ENCODE peak calls at places on chromosome 4, in five cellular contexts. One of them, this sample, is unnamed.

GRCh38 chr4:132642196-132642817 is 506.8 kb upstream of the PCDH10 start:
- DNase-seq in esophagus squamous epithelium: no peak
- DNase-seq in stomach: no peak
- DNase-seq in breast epithelium: no peak
- DNase-seq in right lobe of liver: no peak
- DNase-seq in this sample: no peak

GRCh38 chr4:73615613-73616012 is 4.6 kb downstream of the RASSF6 start:
- DNase-seq in esophagus squamous epithelium: no peak
- DNase-seq in right lobe of liver: no peak
- DNase-seq in breast epithelium: no peak
- DNase-seq in stomach: no peak
- DNase-seq in this sample: no peak

GRCh38 chr4:182788197-182788596 is 129.0 kb downstream of the DCTD start:
- DNase-seq in breast epithelium: no peak
- DNase-seq in stomach: no peak
- DNase-seq in esophagus squamous epithelium: no peak
- DNase-seq in right lobe of liver: no peak
- DNase-seq in this sample: no peak

GRCh38 chr4:1572521-1572920 is 111.6 kb downstream of the FAM53A start:
- DNase-seq in esophagus squamous epithelium: no peak
- DNase-seq in stomach: no peak
- DNase-seq in right lobe of liver: no peak
- DNase-seq in breast epithelium: no peak
- DNase-seq in this sample: no peak

GRCh38 chr4:113616443-113616842 is 145.1 kb downstream of the CAMK2D start:
- DNase-seq in right lobe of liver: no peak
- DNase-seq in esophagus squamous epithelium: no peak
- DNase-seq in breast epithelium: no peak
- DNase-seq in stomach: no peak
- DNase-seq in this sample: no peak

GRCh38 chr4:71406459-71406963 is 67.7 kb downstream of the SLC4A4 start:
- DNase-seq in right lobe of liver: no peak
- DNase-seq in breast epithelium: no peak
- DNase-seq in stomach: no peak
- DNase-seq in esophagus squamous epithelium: no peak
- DNase-seq in this sample: no peak

GRCh38 chr4:155403886-155404285 is 27.1 kb upstream of the MAP9 start:
- DNase-seq in stomach: no peak
- DNase-seq in esophagus squamous epithelium: no peak
- DNase-seq in right lobe of liver: no peak
- DNase-seq in breast epithelium: no peak
- DNase-seq in this sample: no peak

GRCh38 chr4:52912608-52913007 is 50.5 kb downstream of the RASL11B start:
- DNase-seq in esophagus squamous epithelium: no peak
- DNase-seq in stomach: no peak
- DNase-seq in right lobe of liver: no peak
- DNase-seq in breast epithelium: no peak
- DNase-seq in this sample: no peak

GRCh38 chr4:93147524-93148212 is 680.9 kb upstream of the ATOH1 start:
- DNase-seq in stomach: no peak
- DNase-seq in breast epithelium: no peak
- DNase-seq in right lobe of liver: no peak
- DNase-seq in esophagus squamous epithelium: no peak
- DNase-seq in this sample: no peak

GRCh38 chr4:147447820-147448219 is 33.1 kb upstream of the EDNRA start:
- DNase-seq in right lobe of liver: no peak
- DNase-seq in breast epithelium: no peak
- DNase-seq in stomach: no peak
- DNase-seq in esophagus squamous epithelium: no peak
- DNase-seq in this sample: no peak

GRCh38 chr4:1012031-1012739 is 759 bp downstream of the FGFRL1 start:
- DNase-seq in breast epithelium: peak
- DNase-seq in stomach: peak
- DNase-seq in esophagus squamous epithelium: no peak
- DNase-seq in right lobe of liver: peak
- DNase-seq in this sample: peak

GRCh38 chr4:103050736-103051436 is 25.7 kb downstream of the SLC9B2 start:
- DNase-seq in breast epithelium: no peak
- DNase-seq in esophagus squamous epithelium: no peak
- DNase-seq in right lobe of liver: no peak
- DNase-seq in stomach: no peak
- DNase-seq in this sample: no peak

GRCh38 chr4:38605794-38606586 is 58.0 kb upstream of the KLF3 start:
- DNase-seq in esophagus squamous epithelium: no peak
- DNase-seq in stomach: no peak
- DNase-seq in breast epithelium: no peak
- DNase-seq in right lobe of liver: no peak
- DNase-seq in this sample: no peak

GRCh38 chr4:110959041-110959643 is 336.3 kb upstream of the PITX2 start:
- DNase-seq in esophagus squamous epithelium: no peak
- DNase-seq in breast epithelium: no peak
- DNase-seq in stomach: no peak
- DNase-seq in right lobe of liver: no peak
- DNase-seq in this sample: no peak

GRCh38 chr4:39043697-39044363 is 11.6 kb upstream of the TMEM156 start:
- DNase-seq in breast epithelium: no peak
- DNase-seq in stomach: no peak
- DNase-seq in right lobe of liver: no peak
- DNase-seq in esophagus squamous epithelium: no peak
- DNase-seq in this sample: no peak

GRCh38 chr4:100417565-100417964 is 100.3 kb downstream of the EMCN start:
- DNase-seq in breast epithelium: no peak
- DNase-seq in right lobe of liver: no peak
- DNase-seq in stomach: no peak
- DNase-seq in esophagus squamous epithelium: no peak
- DNase-seq in this sample: peak

GRCh38 chr4:107658400-107659326 is 61.4 kb downstream of the PAPSS1 start:
- DNase-seq in esophagus squamous epithelium: no peak
- DNase-seq in stomach: no peak
- DNase-seq in breast epithelium: no peak
- DNase-seq in right lobe of liver: no peak
- DNase-seq in this sample: no peak

GRCh38 chr4:95675623-95676022 is 126.8 kb upstream of the UNC5C start:
- DNase-seq in breast epithelium: no peak
- DNase-seq in stomach: no peak
- DNase-seq in right lobe of liver: no peak
- DNase-seq in esophagus squamous epithelium: no peak
- DNase-seq in this sample: no peak

GRCh38 chr4:8732092-8732491 is 139.5 kb downstream of the CPZ start:
- DNase-seq in stomach: peak
- DNase-seq in breast epithelium: peak
- DNase-seq in right lobe of liver: peak
- DNase-seq in esophagus squamous epithelium: no peak
- DNase-seq in this sample: no peak

GRCh38 chr4:31682796-31683195 is 962.6 kb downstream of the PCDH7 start:
- DNase-seq in esophagus squamous epithelium: no peak
- DNase-seq in stomach: no peak
- DNase-seq in right lobe of liver: no peak
- DNase-seq in breast epithelium: no peak
- DNase-seq in this sample: no peak

GRCh38 chr4:15149842-15150592 is 147.7 kb downstream of the CPEB2 start:
- DNase-seq in right lobe of liver: peak
- DNase-seq in esophagus squamous epithelium: no peak
- DNase-seq in stomach: peak
- DNase-seq in breast epithelium: peak
- DNase-seq in this sample: peak

GRCh38 chr4:163523791-163524365 is 29.4 kb downstream of the TMA16 start:
- DNase-seq in stomach: no peak
- DNase-seq in right lobe of liver: no peak
- DNase-seq in esophagus squamous epithelium: no peak
- DNase-seq in breast epithelium: no peak
- DNase-seq in this sample: no peak

GRCh38 chr4:82798168-82799005 is at the start of gene SCD5:
- DNase-seq in breast epithelium: no peak
- DNase-seq in right lobe of liver: peak
- DNase-seq in esophagus squamous epithelium: no peak
- DNase-seq in stomach: peak
- DNase-seq in this sample: peak

GRCh38 chr4:113584407-113585150 is 177.0 kb downstream of the CAMK2D start:
- DNase-seq in right lobe of liver: no peak
- DNase-seq in breast epithelium: no peak
- DNase-seq in stomach: no peak
- DNase-seq in esophagus squamous epithelium: no peak
- DNase-seq in this sample: no peak

GRCh38 chr4:785332-786073 is 40.4 kb downstream of the CPLX1 start:
- DNase-seq in stomach: no peak
- DNase-seq in right lobe of liver: no peak
- DNase-seq in breast epithelium: no peak
- DNase-seq in esophagus squamous epithelium: no peak
- DNase-seq in this sample: no peak

GRCh38 chr4:1510931-1511330 is 104.7 kb upstream of the NKX1-1 start:
- DNase-seq in right lobe of liver: no peak
- DNase-seq in breast epithelium: no peak
- DNase-seq in stomach: no peak
- DNase-seq in esophagus squamous epithelium: no peak
- DNase-seq in this sample: no peak

GRCh38 chr4:52554606-52555355 is 104.3 kb downstream of the USP46 start:
- DNase-seq in stomach: no peak
- DNase-seq in breast epithelium: no peak
- DNase-seq in esophagus squamous epithelium: no peak
- DNase-seq in right lobe of liver: no peak
- DNase-seq in this sample: no peak

GRCh38 chr4:55475394-55476243 is 71.1 kb downstream of the CLOCK start:
- DNase-seq in right lobe of liver: no peak
- DNase-seq in esophagus squamous epithelium: no peak
- DNase-seq in stomach: no peak
- DNase-seq in breast epithelium: no peak
- DNase-seq in this sample: no peak

GRCh38 chr4:67885727-67886126 is 1.9 kb upstream of the TMPRSS11D start:
- DNase-seq in breast epithelium: no peak
- DNase-seq in esophagus squamous epithelium: no peak
- DNase-seq in right lobe of liver: no peak
- DNase-seq in stomach: no peak
- DNase-seq in this sample: no peak

GRCh38 chr4:87073570-87074470 is 139.0 kb downstream of the AFF1 start:
- DNase-seq in stomach: no peak
- DNase-seq in esophagus squamous epithelium: peak
- DNase-seq in right lobe of liver: peak
- DNase-seq in breast epithelium: no peak
- DNase-seq in this sample: no peak

GRCh38 chr4:122914292-122914904 is 8.0 kb downstream of the NUDT6 start:
- DNase-seq in stomach: no peak
- DNase-seq in esophagus squamous epithelium: no peak
- DNase-seq in right lobe of liver: no peak
- DNase-seq in breast epithelium: no peak
- DNase-seq in this sample: no peak

GRCh38 chr4:156971623-156972369 is at the start of gene PDGFC:
- DNase-seq in breast epithelium: peak
- DNase-seq in esophagus squamous epithelium: no peak
- DNase-seq in right lobe of liver: peak
- DNase-seq in stomach: peak
- DNase-seq in this sample: peak
- TF ChIP-seq POLR2A in breast epithelium: no peak
- TF ChIP-seq POLR2A in esophagus squamous epithelium: peak
- TF ChIP-seq POLR2A in right lobe of liver: peak
- TF ChIP-seq POLR2A in stomach: no peak
- TF ChIP-seq POLR2A in this sample: peak

DNA sequence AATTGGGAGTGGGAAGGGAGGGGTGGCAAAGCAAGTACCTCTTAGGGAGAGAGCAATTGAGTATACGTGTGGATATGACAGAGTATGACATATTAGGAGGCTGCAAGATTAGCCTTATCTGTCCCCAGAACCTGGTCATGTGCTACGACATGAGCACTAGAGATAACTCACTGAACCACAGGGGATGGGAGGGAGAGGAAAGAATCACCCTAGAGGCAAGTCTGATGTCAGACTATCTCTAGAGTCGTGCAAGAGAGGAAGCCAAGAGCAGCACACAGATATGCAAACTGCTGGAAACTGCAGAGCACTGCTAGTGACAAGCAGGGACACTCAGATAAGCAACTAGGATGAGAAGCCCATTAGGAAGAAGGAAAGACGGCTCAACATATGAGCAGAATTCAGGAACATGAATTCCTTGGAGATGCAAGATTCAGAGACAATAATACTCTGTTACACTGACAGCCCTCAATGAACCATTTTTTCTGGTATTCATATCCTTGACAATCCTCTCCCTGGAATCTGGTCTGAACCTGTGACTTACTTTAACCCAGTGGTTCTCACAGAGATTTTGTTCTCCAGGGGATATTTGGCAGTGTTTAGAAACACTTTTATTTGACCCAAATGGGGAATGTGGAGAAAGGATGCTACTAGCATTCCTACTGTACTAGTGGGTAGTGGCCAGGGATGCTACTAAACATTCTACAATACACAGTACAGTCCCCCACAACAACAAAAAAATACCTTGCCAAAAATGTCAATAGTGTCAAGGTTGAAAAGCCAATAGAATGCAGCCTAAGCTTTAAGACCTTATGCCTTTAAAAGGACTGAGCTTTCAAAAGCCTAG is 84.0 kb upstream of the BMP2K start:
- DNase-seq in breast epithelium: no peak
- DNase-seq in right lobe of liver: no peak
- DNase-seq in esophagus squamous epithelium: no peak
- DNase-seq in stomach: no peak
- DNase-seq in this sample: no peak
- TF ChIP-seq POLR2A in breast epithelium: no peak
- TF ChIP-seq POLR2A in right lobe of liver: no peak
- TF ChIP-seq POLR2A in esophagus squamous epithelium: no peak
- TF ChIP-seq POLR2A in stomach: no peak
- TF ChIP-seq POLR2A in this sample: no peak

GRCh38 chr4:173489514-173489913 is 40.5 kb downstream of the HAND2 start:
- DNase-seq in right lobe of liver: no peak
- DNase-seq in esophagus squamous epithelium: no peak
- DNase-seq in stomach: no peak
- DNase-seq in breast epithelium: no peak
- DNase-seq in this sample: no peak
- TF ChIP-seq POLR2A in right lobe of liver: no peak
- TF ChIP-seq POLR2A in esophagus squamous epithelium: no peak
- TF ChIP-seq POLR2A in stomach: no peak
- TF ChIP-seq POLR2A in breast epithelium: no peak
- TF ChIP-seq POLR2A in this sample: no peak

DNA sequence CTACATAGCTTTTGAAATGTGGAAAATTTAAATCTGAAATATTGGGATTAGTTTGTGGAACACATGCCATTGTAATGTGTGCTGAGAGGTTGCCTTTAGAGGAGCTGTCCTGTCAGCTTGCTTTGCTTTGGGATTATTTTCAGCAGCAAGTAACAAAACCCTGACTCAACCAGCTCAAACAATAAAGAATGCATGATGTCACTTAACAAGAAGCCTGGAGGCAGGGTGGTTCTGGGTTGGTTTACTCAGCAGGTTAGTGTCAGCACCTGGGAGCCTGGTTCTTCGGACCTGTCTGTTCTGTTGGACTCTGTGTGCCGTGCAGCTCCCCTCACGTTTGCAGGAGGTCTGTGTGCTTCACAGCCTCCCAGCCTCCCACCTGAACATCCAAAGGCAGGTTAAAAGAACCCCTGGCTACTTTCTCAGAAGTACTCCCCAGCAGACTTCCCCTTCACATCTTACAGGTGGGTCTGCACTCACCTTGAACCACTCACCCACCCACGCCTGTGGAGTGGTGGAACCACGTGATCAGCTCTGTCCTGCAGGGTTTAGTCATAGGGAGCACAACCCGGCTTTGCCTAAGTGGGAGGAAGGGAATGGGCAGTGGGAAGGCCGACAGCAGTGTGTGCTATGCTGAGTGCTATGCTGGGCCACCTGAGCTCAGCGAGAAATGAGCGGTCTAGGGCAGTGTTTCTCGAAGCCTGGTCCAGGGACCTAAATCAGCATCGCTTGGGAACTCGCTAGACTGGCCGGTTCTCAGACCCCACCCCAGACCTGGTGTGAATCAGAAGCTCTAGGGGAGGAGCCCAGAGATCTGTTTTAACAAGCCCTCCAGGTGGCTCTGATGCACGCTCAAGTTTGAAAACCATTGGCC is 20.4 kb downstream of the TMEM131L start:
- DNase-seq in esophagus squamous epithelium: no peak
- DNase-seq in right lobe of liver: no peak
- DNase-seq in stomach: peak
- DNase-seq in breast epithelium: peak
- DNase-seq in this sample: no peak
- TF ChIP-seq POLR2A in esophagus squamous epithelium: peak
- TF ChIP-seq POLR2A in right lobe of liver: no peak
- TF ChIP-seq POLR2A in stomach: no peak
- TF ChIP-seq POLR2A in breast epithelium: no peak
- TF ChIP-seq POLR2A in this sample: no peak